ENCODE peak calls at places on chromosome 21, in eight cellular contexts. M, V, S, A, W, Q, E and R are unnamed samples.

GRCh38 chr21:42122808-42123207 is 51.7 kb downstream of the UMODL1 start:
- DNase-seq in M (no peak), Q (no peak), V (no peak), E (no peak), A (no peak), W (no peak), S (no peak), R (no peak)

GRCh38 chr21:32335601-32336575 is 37.2 kb downstream of the MRAP start:
- DNase-seq in S (peak), W (no peak), M (no peak), A (no peak), E (no peak), V (peak), Q (no peak), R (no peak)

GRCh38 chr21:33289199-33289819 is 23.1 kb downstream of the IL10RB start:
- DNase-seq in V (peak), S (no peak), E (no peak), A (no peak), Q (no peak), W (no peak), M (no peak), R (no peak)

GRCh38 chr21:14321042-14321441 is 61.9 kb downstream of the HSPA13 start:
- DNase-seq in W (no peak), V (peak), E (no peak), Q (no peak), A (no peak), S (peak), M (no peak), R (no peak)

GRCh38 chr21:45537111-45537745 is 5.0 kb downstream of the SLC19A1 start:
- DNase-seq in S (no peak), M (no peak), A (no peak), W (no peak), V (no peak), Q (no peak), E (no peak), R (no peak)

GRCh38 chr21:20451051-20451450 is 547.2 kb upstream of the NCAM2 start:
- DNase-seq in Q (no peak), W (no peak), E (no peak), M (no peak), V (peak), S (no peak), A (no peak), R (no peak)

GRCh38 chr21:45283019-45283610 is 4.6 kb downstream of the POFUT2 start:
- DNase-seq in S (no peak), Q (no peak), E (no peak), M (no peak), A (no peak), W (no peak), V (no peak), R (no peak)

GRCh38 chr21:31184462-31184861 is 146.2 kb upstream of the KRTAP19-8 start:
- DNase-seq in W (no peak), Q (no peak), S (no peak), A (no peak), E (no peak), V (no peak), M (peak), R (no peak)

GRCh38 chr21:41216486-41216885 is 48.5 kb downstream of the BACE2 start:
- DNase-seq in E (no peak), W (no peak), V (no peak), M (no peak), A (peak), Q (no peak), S (no peak), R (no peak)

GRCh38 chr21:29305561-29305960 is 6.8 kb downstream of the BACH1 start:
- DNase-seq in M (no peak), V (no peak), E (no peak), W (no peak), S (no peak), Q (no peak), A (no peak), R (no peak)

GRCh38 chr21:35216966-35217365 is 167.9 kb upstream of the RUNX1 start:
- DNase-seq in A (no peak), Q (no peak), E (no peak), W (no peak), S (no peak), M (no peak), V (no peak), R (no peak)

GRCh38 chr21:34166468-34166867 is 93.1 kb downstream of the MRPS6 start:
- DNase-seq in W (no peak), M (no peak), E (no peak), A (no peak), Q (no peak), V (peak), S (no peak), R (no peak)

GRCh38 chr21:17949395-17949794 is 130.2 kb upstream of the C21orf91 start:
- DNase-seq in A (no peak), M (no peak), S (no peak), W (no peak), Q (no peak), V (no peak), E (peak), R (no peak)

GRCh38 chr21:42311816-42312625 is 3.2 kb downstream of the TFF3 start:
- DNase-seq in A (no peak), Q (no peak), V (no peak), S (no peak), E (no peak), W (no peak), M (no peak), R (no peak)

GRCh38 chr21:42662430-42663199 is 9.2 kb downstream of the PDE9A start:
- DNase-seq in W (no peak), E (no peak), Q (no peak), M (no peak), V (no peak), S (no peak), A (no peak), R (no peak)

GRCh38 chr21:32414579-32415358 is 2.3 kb downstream of the EVA1C start:
- DNase-seq in W (no peak), A (no peak), E (no peak), S (peak), V (peak), M (no peak), Q (no peak), R (no peak)

GRCh38 chr21:27565418-27565817 is 598.5 kb upstream of the ADAMTS5 start:
- DNase-seq in E (no peak), V (no peak), W (no peak), S (no peak), A (no peak), M (no peak), Q (no peak), R (no peak)

GRCh38 chr21:45555557-45556301 is 13.5 kb upstream of the SLC19A1 start:
- DNase-seq in Q (peak), M (peak), E (peak), S (peak), A (peak), V (no peak), W (no peak), R (peak)

GRCh38 chr21:38840456-38841129 is 34.9 kb downstream of the ETS2 start:
- DNase-seq in Q (no peak), M (no peak), W (no peak), S (no peak), E (no peak), V (no peak), A (no peak), R (no peak)

GRCh38 chr21:29190920-29191319 is 60.5 kb downstream of the MAP3K7CL start:
- DNase-seq in W (no peak), V (peak), A (no peak), Q (no peak), E (no peak), S (peak), M (no peak), R (peak)

GRCh38 chr21:28632718-28633408 is 359.8 kb downstream of the LTN1 start:
- DNase-seq in S (peak), V (peak), Q (no peak), M (no peak), W (no peak), E (no peak), A (peak), R (peak)

GRCh38 chr21:42846221-42846620 is 33.1 kb downstream of the WDR4 start:
- DNase-seq in S (no peak), E (no peak), V (no peak), Q (no peak), W (no peak), A (no peak), M (no peak), R (no peak)

GRCh38 chr21:38486221-38486620 is 12.1 kb downstream of the ERG start:
- DNase-seq in V (peak), Q (peak), A (no peak), W (no peak), S (peak), M (no peak), E (no peak), R (peak)

GRCh38 chr21:14838400-14838799 is 226.4 kb downstream of the NRIP1 start:
- DNase-seq in A (no peak), S (no peak), V (no peak), Q (no peak), E (no peak), M (no peak), W (no peak), R (no peak)

GRCh38 chr21:42559326-42559725 is 45.7 kb downstream of the SLC37A1 start:
- DNase-seq in V (no peak), W (no peak), E (no peak), M (no peak), S (no peak), A (no peak), Q (no peak), R (no peak)

GRCh38 chr21:34968414-34969333 is 80.4 kb downstream of the RUNX1 start:
- DNase-seq in Q (no peak), E (no peak), W (no peak), S (no peak), V (no peak), A (no peak), M (no peak), R (no peak)

GRCh38 chr21:17925000-17925610 is 105.9 kb upstream of the C21orf91 start:
- DNase-seq in M (peak), A (peak), S (peak), Q (no peak), W (no peak), E (no peak), V (peak), R (no peak)

GRCh38 chr21:39650306-39650705 is 37.6 kb downstream of the B3GALT5 start:
- DNase-seq in W (no peak), S (no peak), Q (no peak), E (no peak), M (no peak), V (no peak), A (no peak), R (no peak)

GRCh38 chr21:32524010-32524719 is 61.2 kb downstream of the TCP10L start:
- DNase-seq in W (no peak), E (no peak), M (no peak), V (peak), Q (peak), S (peak), A (no peak), R (peak)

GRCh38 chr21:39121600-39122355 is 61.5 kb downstream of the PSMG1 start:
- DNase-seq in A (no peak), Q (no peak), S (no peak), E (no peak), M (no peak), W (no peak), V (peak), R (no peak)

GRCh38 chr21:17732306-17732705 is 86.8 kb downstream of the C21orf91 start:
- DNase-seq in W (no peak), A (no peak), Q (no peak), M (no peak), S (no peak), E (peak), V (peak), R (peak)

GRCh38 chr21:44891631-44892031 is 18.1 kb upstream of the PTTG1IP start:
- DNase-seq in E (no peak), A (no peak), W (no peak), V (no peak), S (no peak), Q (no peak), M (no peak), R (no peak)

GRCh38 chr21:29704719-29705118 is 235.1 kb downstream of the GRIK1 start:
- DNase-seq in A (no peak), V (peak), Q (peak), W (no peak), S (peak), M (no peak), E (no peak), R (peak)

GRCh38 chr21:39720126-39720778 is 24.7 kb upstream of the IGSF5 start:
- DNase-seq in E (no peak), Q (no peak), S (peak), A (no peak), M (no peak), W (no peak), V (peak), R (no peak)

GRCh38 chr21:33157303-33157702 is 72.4 kb upstream of the IFNAR2 start:
- DNase-seq in W (no peak), M (no peak), V (peak), Q (no peak), E (no peak), S (peak), A (no peak), R (no peak)

GRCh38 chr21:17498586-17498985 is 14.3 kb upstream of the CXADR start:
- DNase-seq in S (no peak), A (peak), W (no peak), M (no peak), Q (no peak), V (no peak), E (peak), R (no peak)

GRCh38 chr21:36702622-36702968 is 3.7 kb downstream of the SIM2 start:
- DNase-seq in S (no peak), M (no peak), E (no peak), A (no peak), W (no peak), V (no peak), Q (no peak), R (no peak)
- H3K4me3 ChIP-seq in S (no peak), M (no peak), E (no peak), A (no peak), W (no peak), V (no peak), Q (no peak), R (peak)

GRCh38 chr21:36323032-36323431 is 3.0 kb downstream of the MORC3 start:
- DNase-seq in E (no peak), Q (no peak), A (no peak), W (no peak), S (peak), M (no peak), V (no peak), R (no peak)
- H3K4me3 ChIP-seq in E (no peak), Q (no peak), A (no peak), W (no peak), S (peak), M (no peak), V (no peak), R (no peak)

GRCh38 chr21:43868461-43868860 is 3.4 kb downstream of the AGPAT3 start:
- DNase-seq in A (no peak), V (no peak), W (no peak), E (peak), S (no peak), Q (no peak), M (no peak), R (no peak)

GRCh38 chr21:43866233-43866632 is 1.2 kb downstream of the AGPAT3 start:
- DNase-seq in M (peak), V (peak), Q (no peak), W (no peak), A (peak), E (no peak), S (peak), R (no peak)

GRCh38 chr21:43866659-43867331 is 1.8 kb downstream of the AGPAT3 start:
- DNase-seq in A (peak), V (no peak), Q (no peak), W (no peak), S (no peak), E (no peak), M (peak), R (no peak)

GRCh38 chr21:43867332-43867703 is 2.3 kb downstream of the AGPAT3 start:
- DNase-seq in W (no peak), E (no peak), S (no peak), A (no peak), Q (no peak), M (no peak), V (no peak), R (no peak)

DNA sequence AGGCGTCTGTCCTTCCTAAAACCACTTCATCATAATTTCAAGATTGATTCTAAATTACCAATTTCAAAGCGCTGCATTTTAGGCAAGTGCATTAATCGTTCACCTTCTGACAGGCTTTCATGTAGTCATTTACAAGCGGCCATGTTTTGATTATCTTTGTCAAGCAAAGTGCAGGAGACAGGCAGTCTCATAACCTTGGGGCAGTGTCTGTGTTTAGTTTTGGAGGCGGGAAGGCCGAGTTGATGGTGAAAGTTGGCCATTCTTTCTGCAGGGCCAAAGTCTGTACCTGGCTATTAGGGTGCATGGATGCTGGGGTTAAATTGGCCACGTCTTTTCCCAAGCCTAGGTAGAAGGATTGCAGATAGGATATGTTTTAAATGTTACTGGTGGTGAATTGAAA is 2.9 kb downstream of the AGPAT3 start:
- DNase-seq in Q (no peak), A (no peak), V (no peak), S (no peak), M (no peak), E (no peak), W (no peak), R (no peak)
- H3K4me3 ChIP-seq in Q (no peak), A (no peak), V (no peak), S (no peak), M (no peak), E (no peak), W (no peak), R (no peak)

DNA sequence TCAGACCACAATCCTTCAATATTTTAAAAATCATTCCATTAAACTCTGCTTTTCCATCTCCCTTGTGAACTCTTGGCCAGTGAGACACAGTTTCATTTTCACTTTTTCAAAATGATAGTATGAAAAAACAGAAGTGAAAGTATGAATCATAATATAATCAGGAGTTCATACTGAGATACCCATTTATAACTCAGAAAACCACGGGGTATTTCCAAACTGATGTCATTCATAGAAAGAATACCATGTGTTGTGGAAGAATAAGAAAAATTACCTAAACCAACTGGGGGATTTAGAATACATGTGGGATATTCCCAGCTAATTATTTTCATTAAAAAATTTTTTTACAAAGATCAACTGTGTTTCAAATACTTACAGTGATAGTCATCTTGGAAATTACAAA is 149.9 kb downstream of the MRPL39 start:
- DNase-seq in V (peak), M (no peak), S (peak), Q (peak), A (no peak), E (no peak), W (no peak), R (no peak)
- H3K4me3 ChIP-seq in V (no peak), M (peak), S (peak), Q (peak), A (no peak), E (no peak), W (peak), R (no peak)